ENCODE peak calls at places on chromosome 13, in nine cellular contexts. C is fibroblast of villous mesenchyme; Y is AG10803; U is foreskin fibroblast; O is pancreas; Q is lower lobe of right lung; V is WTC11; W is activated CD8-positive, alpha-beta T cell treated with anti-CD3 and anti-CD28 coated beads for 36 hours; J is adrenal gland. I is an unnamed sample.

GRCh38 chr13:108734676-108735075 is 105.3 kb downstream of the MYO16 start:
- DNase-seq in Y (no peak), J (no peak), V (peak), C (no peak), U (no peak), O (no peak), Q (no peak), W (no peak), I (no peak)

GRCh38 chr13:75365724-75366173 is 116.2 kb downstream of the TBC1D4 start:
- DNase-seq in U (peak), Q (no peak), V (no peak), Y (peak), C (no peak), O (no peak), W (peak), J (no peak), I (peak)

GRCh38 chr13:105774739-105775460 is 760.6 kb downstream of the EFNB2 start:
- DNase-seq in C (peak), Q (no peak), O (peak), W (no peak), U (no peak), Y (no peak), J (no peak), V (no peak), I (no peak)

GRCh38 chr13:21203132-21203531 is 26.7 kb downstream of the MRPL57 start:
- DNase-seq in C (peak), W (no peak), J (no peak), U (no peak), Q (no peak), Y (no peak), V (no peak), O (no peak), I (no peak)

GRCh38 chr13:72920097-72920496 is 138.2 kb downstream of the PIBF1 start:
- DNase-seq in U (no peak), Y (peak), J (no peak), W (no peak), C (no peak), Q (no peak), V (no peak), O (no peak), I (no peak)

GRCh38 chr13:51192348-51192747 is 29.9 kb upstream of the FAM124A start:
- DNase-seq in J (no peak), U (no peak), W (peak), Q (no peak), V (no peak), C (no peak), O (no peak), Y (no peak), I (peak)

GRCh38 chr13:75432045-75432444 is 49.9 kb downstream of the TBC1D4 start:
- DNase-seq in J (no peak), U (no peak), Y (peak), W (no peak), C (peak), Q (no peak), V (no peak), O (no peak), I (peak)

GRCh38 chr13:72839831-72840426 is 58.0 kb downstream of the PIBF1 start:
- DNase-seq in W (peak), Y (peak), V (peak), Q (no peak), C (peak), O (peak), U (peak), J (peak), I (peak)

GRCh38 chr13:110387451-110388140 is 80.5 kb downstream of the COL4A2 start:
- DNase-seq in V (peak), Y (no peak), Q (no peak), J (peak), W (peak), C (peak), U (no peak), O (no peak), I (peak)

GRCh38 chr13:60679131-60679530 is 282.1 kb downstream of the TDRD3 start:
- DNase-seq in U (no peak), Y (no peak), O (no peak), J (no peak), Q (no peak), V (no peak), W (no peak), C (no peak), I (no peak)

GRCh38 chr13:94252209-94252608 is 227.3 kb downstream of the DCT start:
- DNase-seq in W (no peak), Y (peak), C (no peak), O (no peak), Q (no peak), J (no peak), U (no peak), V (no peak), I (peak)

GRCh38 chr13:108835082-108835481 is 205.7 kb downstream of the MYO16 start:
- DNase-seq in Y (no peak), W (no peak), J (no peak), U (no peak), C (no peak), V (no peak), O (no peak), Q (no peak), I (no peak)

GRCh38 chr13:27290715-27291114 is 20.1 kb downstream of the RASL11A start:
- DNase-seq in W (no peak), U (no peak), Y (no peak), J (no peak), V (no peak), Q (no peak), O (no peak), C (no peak), I (no peak)

GRCh38 chr13:78317030-78317429 is 286.3 kb downstream of the POU4F1 start:
- DNase-seq in Q (no peak), U (no peak), C (no peak), O (no peak), J (no peak), V (no peak), W (no peak), Y (no peak), I (no peak)

GRCh38 chr13:105353654-105354053 is 1181.8 kb downstream of the EFNB2 start:
- DNase-seq in C (no peak), O (no peak), Q (no peak), W (no peak), Y (no peak), J (no peak), V (no peak), U (no peak), I (no peak)

DNA sequence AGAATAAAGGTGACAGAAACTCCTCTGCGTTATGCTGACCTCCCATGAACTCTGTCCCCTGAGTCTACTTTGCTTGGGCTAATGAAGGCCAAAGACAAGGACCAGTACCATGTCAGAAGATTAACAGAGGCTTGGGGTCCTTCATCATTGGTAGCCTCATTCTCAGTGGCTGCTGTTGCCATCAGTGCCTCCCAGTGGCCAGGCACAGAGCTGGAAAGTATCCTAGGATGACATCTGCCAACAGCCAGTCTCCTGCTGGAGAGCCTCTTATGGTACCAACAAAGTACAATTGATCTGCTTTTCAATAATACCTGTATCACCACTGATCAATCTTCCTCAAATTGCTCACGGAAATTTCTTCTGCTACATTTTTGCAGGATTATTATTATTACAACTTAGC is 281.6 kb downstream of the DNAJC15 start:
- DNase-seq in U (no peak), Q (no peak), W (no peak), O (no peak), V (no peak), Y (no peak), C (no peak), J (no peak), I (no peak)
- TF ChIP-seq CTCF in U (no peak), Q (no peak), W (no peak), O (no peak), V (no peak), Y (no peak), C (no peak), J (no peak), I (no peak)

DNA sequence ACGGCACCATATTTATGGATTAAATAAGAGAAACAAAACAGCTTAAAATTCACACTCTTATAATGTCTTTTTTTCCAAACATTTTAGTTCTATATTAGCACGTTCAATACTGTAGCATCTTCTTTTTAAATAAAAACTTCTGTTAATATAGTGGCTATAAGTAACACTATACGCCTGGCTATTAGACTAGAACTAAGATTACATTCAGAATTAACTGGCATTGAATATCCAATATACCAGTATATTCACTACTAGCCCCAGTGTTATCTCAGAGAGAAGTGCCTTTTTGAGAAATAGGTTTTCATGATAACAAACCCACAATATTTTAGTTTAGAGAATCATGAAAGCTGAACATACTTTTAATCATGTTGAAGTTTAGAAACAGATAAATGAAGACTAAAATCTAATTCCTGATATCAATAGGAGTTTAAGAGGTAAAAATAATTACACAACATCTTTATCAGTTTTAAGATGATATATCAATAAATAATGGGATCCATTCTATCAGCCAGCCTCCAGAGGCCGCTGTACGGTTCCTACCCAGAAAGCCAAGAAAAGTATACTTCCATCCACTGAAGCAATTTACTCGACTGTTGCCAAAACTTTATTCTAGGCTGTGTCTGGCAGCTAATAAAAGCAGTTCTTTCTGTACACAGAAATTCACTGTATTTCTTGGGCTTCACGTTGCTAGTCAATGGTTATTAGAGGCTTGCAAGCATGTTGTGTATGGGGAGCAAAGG is 1113.4 kb upstream of the MIR17HG start:
- DNase-seq in J (no peak), V (no peak), Y (peak), Q (no peak), C (no peak), W (no peak), O (no peak), U (no peak), I (peak)
- TF ChIP-seq CTCF in J (no peak), V (no peak), Y (peak), Q (no peak), C (no peak), W (no peak), O (no peak), U (peak), I (peak)

DNA sequence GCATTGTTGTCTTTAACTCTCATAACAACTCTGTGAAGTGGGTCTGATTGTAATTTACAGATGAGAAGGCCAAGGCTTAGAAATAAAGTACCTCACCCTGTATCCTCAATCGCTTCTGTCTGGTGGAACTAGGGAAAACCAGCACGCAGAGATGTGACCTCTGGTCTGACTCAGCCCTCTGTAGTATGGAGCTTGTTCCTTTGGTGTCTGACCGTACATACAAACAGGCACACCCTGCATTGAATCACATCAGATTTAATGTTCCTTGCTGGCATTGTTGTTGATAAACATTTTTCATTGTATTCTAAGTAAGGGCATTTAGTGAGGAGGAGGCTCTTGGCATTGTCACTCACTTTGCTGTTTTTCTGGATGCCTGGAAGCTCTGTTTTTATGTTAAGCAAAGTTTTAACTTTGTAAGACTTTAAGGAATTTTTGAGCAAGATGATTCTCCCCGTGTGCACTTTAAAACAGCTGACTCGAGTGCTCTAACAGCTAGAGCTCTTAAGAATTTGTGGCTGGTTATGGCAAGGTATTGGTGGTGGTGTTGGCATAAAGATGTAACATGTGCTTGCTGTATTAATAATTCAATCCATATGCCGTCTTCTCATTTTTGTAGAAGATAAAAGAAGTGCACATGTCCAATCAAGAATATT is 89.0 kb upstream of the SPATA13 start:
- DNase-seq in Y (peak), W (no peak), U (peak), J (no peak), V (no peak), O (no peak), Q (no peak), C (peak), I (peak)
- TF ChIP-seq CTCF in Y (no peak), W (no peak), U (no peak), J (no peak), V (no peak), O (no peak), Q (no peak), C (no peak), I (no peak)

GRCh38 chr13:81927347-81927746 is 1586.4 kb upstream of the SPRY2 start:
- DNase-seq in U (no peak), Y (no peak), W (no peak), Q (no peak), O (no peak), C (no peak), V (no peak), J (no peak), I (no peak)

GRCh38 chr13:81929988-81930387 is 1589.1 kb upstream of the SPRY2 start:
- DNase-seq in J (no peak), C (no peak), O (no peak), Q (no peak), Y (no peak), U (no peak), V (no peak), W (no peak), I (peak)
- TF ChIP-seq CTCF in J (no peak), C (no peak), O (no peak), Q (peak), Y (no peak), U (no peak), V (no peak), W (no peak), I (no peak)

GRCh38 chr13:69565334-69565733 is 542.3 kb upstream of the ATXN8OS start:
- DNase-seq in Y (no peak), C (no peak), V (peak), J (no peak), W (peak), O (no peak), U (no peak), Q (no peak), I (peak)
- TF ChIP-seq CTCF in Y (no peak), C (no peak), V (peak), J (no peak), W (no peak), O (no peak), U (no peak), Q (no peak), I (no peak)

GRCh38 chr13:42875448-42876269 is 94.3 kb downstream of the FAM216B start:
- DNase-seq in V (peak), O (no peak), U (no peak), C (peak), W (no peak), Q (no peak), J (peak), Y (no peak), I (peak)
- TF ChIP-seq CTCF in V (no peak), O (no peak), U (peak), C (peak), W (no peak), Q (no peak), J (peak), Y (no peak), I (peak)

GRCh38 chr13:99214691-99215090 is 14.0 kb downstream of the UBAC2 start:
- DNase-seq in Y (no peak), U (no peak), W (peak), C (no peak), Q (no peak), O (no peak), J (no peak), V (no peak), I (no peak)
- TF ChIP-seq CTCF in Y (no peak), U (no peak), W (no peak), C (no peak), Q (no peak), O (no peak), J (no peak), V (no peak), I (no peak)

DNA sequence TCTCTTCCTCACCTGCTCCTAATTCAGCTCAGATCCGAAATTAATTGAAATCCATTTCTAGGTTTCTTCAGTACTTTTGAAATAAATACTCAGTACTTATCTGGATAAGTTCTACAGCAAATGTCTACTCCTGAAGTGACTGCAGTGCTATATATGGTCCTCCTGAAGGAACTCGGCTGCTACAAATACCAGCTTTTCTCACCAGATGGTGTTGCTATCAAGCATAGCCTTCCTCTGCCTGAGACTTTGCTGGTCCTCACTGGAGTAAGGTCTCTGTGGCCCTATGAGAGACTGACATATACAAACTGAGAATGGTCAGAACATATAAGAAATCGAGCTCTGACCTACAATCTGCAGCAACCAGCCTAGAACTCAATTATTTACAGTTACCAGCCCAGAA is 161.6 kb downstream of the NDFIP2 start:
- DNase-seq in Q (no peak), Y (peak), J (no peak), C (no peak), V (no peak), O (no peak), W (no peak), U (no peak), I (no peak)
- TF ChIP-seq CTCF in Q (no peak), Y (peak), J (no peak), C (no peak), V (no peak), O (no peak), W (no peak), U (no peak), I (no peak)